ENCODE peak calls at places on chromosomes 6 and 20, in seven cellular contexts. One of them, this sample, is unnamed.

GRCh38 chr6:78561015-78561414 is 306.3 kb upstream of the IRAK1BP1 start:
- DNase-seq in heart right ventricle: no peak
- DNase-seq in epithelial cell of esophagus: peak
- DNase-seq in iris pigment epithelial cell: peak
- DNase-seq in ELR: peak
- DNase-seq in effector memory CD4-positive, alpha-beta T cell: no peak
- DNase-seq in head of caudate nucleus: no peak
- DNase-seq in this sample: no peak

GRCh38 chr6:155690820-155691219 is 235.2 kb upstream of the NOX3 start:
- DNase-seq in effector memory CD4-positive, alpha-beta T cell: no peak
- DNase-seq in ELR: no peak
- DNase-seq in epithelial cell of esophagus: no peak
- DNase-seq in heart right ventricle: no peak
- DNase-seq in iris pigment epithelial cell: no peak
- DNase-seq in head of caudate nucleus: no peak
- DNase-seq in this sample: no peak

GRCh38 chr6:53432318-53433161 is 83.8 kb upstream of the ELOVL5 start:
- DNase-seq in iris pigment epithelial cell: peak
- DNase-seq in ELR: peak
- DNase-seq in head of caudate nucleus: no peak
- DNase-seq in heart right ventricle: no peak
- DNase-seq in epithelial cell of esophagus: peak
- DNase-seq in effector memory CD4-positive, alpha-beta T cell: no peak
- DNase-seq in this sample: no peak

GRCh38 chr6:111631930-111632460 is 26.3 kb upstream of the TRAF3IP2 start:
- DNase-seq in effector memory CD4-positive, alpha-beta T cell: no peak
- DNase-seq in head of caudate nucleus: no peak
- DNase-seq in heart right ventricle: no peak
- DNase-seq in epithelial cell of esophagus: no peak
- DNase-seq in ELR: no peak
- DNase-seq in iris pigment epithelial cell: no peak
- DNase-seq in this sample: no peak

GRCh38 chr6:1028744-1029143 is 283.2 kb upstream of the FOXQ1 start:
- DNase-seq in heart right ventricle: no peak
- DNase-seq in epithelial cell of esophagus: no peak
- DNase-seq in head of caudate nucleus: no peak
- DNase-seq in effector memory CD4-positive, alpha-beta T cell: no peak
- DNase-seq in ELR: no peak
- DNase-seq in iris pigment epithelial cell: no peak
- DNase-seq in this sample: no peak

GRCh38 chr6:42428326-42429041 is 23.2 kb downstream of the TRERF1 start:
- DNase-seq in heart right ventricle: peak
- DNase-seq in effector memory CD4-positive, alpha-beta T cell: no peak
- DNase-seq in head of caudate nucleus: no peak
- DNase-seq in ELR: no peak
- DNase-seq in iris pigment epithelial cell: no peak
- DNase-seq in epithelial cell of esophagus: no peak
- DNase-seq in this sample: no peak

GRCh38 chr6:112468359-112468758 is 121.2 kb downstream of the RFPL4B start:
- DNase-seq in iris pigment epithelial cell: peak
- DNase-seq in head of caudate nucleus: no peak
- DNase-seq in effector memory CD4-positive, alpha-beta T cell: no peak
- DNase-seq in epithelial cell of esophagus: peak
- DNase-seq in heart right ventricle: no peak
- DNase-seq in ELR: peak
- DNase-seq in this sample: no peak

GRCh38 chr20:56630506-56631317 is 1.6 kb downstream of the TFAP2C start:
- DNase-seq in head of caudate nucleus: no peak
- DNase-seq in ELR: peak
- DNase-seq in effector memory CD4-positive, alpha-beta T cell: no peak
- DNase-seq in heart right ventricle: peak
- DNase-seq in iris pigment epithelial cell: no peak
- DNase-seq in epithelial cell of esophagus: peak
- DNase-seq in this sample: no peak

GRCh38 chr6:115137910-115138309 is 795.1 kb upstream of the HS3ST5 start:
- DNase-seq in effector memory CD4-positive, alpha-beta T cell: no peak
- DNase-seq in iris pigment epithelial cell: no peak
- DNase-seq in head of caudate nucleus: no peak
- DNase-seq in epithelial cell of esophagus: no peak
- DNase-seq in ELR: no peak
- DNase-seq in heart right ventricle: no peak
- DNase-seq in this sample: no peak

GRCh38 chr6:43436577-43437282 is 9.4 kb downstream of the ABCC10 start:
- DNase-seq in ELR: peak
- DNase-seq in effector memory CD4-positive, alpha-beta T cell: no peak
- DNase-seq in epithelial cell of esophagus: peak
- DNase-seq in heart right ventricle: no peak
- DNase-seq in iris pigment epithelial cell: peak
- DNase-seq in head of caudate nucleus: no peak
- DNase-seq in this sample: no peak

GRCh38 chr6:44046516-44047178 is 80.6 kb downstream of the MRPL14 start:
- DNase-seq in effector memory CD4-positive, alpha-beta T cell: no peak
- DNase-seq in head of caudate nucleus: no peak
- DNase-seq in epithelial cell of esophagus: no peak
- DNase-seq in ELR: no peak
- DNase-seq in heart right ventricle: no peak
- DNase-seq in iris pigment epithelial cell: no peak
- DNase-seq in this sample: peak

GRCh38 chr6:34189806-34190503 is 44.1 kb upstream of the GRM4 start:
- DNase-seq in epithelial cell of esophagus: no peak
- DNase-seq in effector memory CD4-positive, alpha-beta T cell: no peak
- DNase-seq in ELR: no peak
- DNase-seq in iris pigment epithelial cell: no peak
- DNase-seq in heart right ventricle: no peak
- DNase-seq in head of caudate nucleus: peak
- DNase-seq in this sample: peak

GRCh38 chr20:32970115-32970972 is 33.9 kb downstream of the SUN5 start:
- DNase-seq in epithelial cell of esophagus: no peak
- DNase-seq in ELR: no peak
- DNase-seq in head of caudate nucleus: peak
- DNase-seq in effector memory CD4-positive, alpha-beta T cell: no peak
- DNase-seq in iris pigment epithelial cell: no peak
- DNase-seq in heart right ventricle: no peak
- DNase-seq in this sample: no peak

GRCh38 chr20:37389844-37390275 is 43.9 kb downstream of the SRC start:
- DNase-seq in head of caudate nucleus: no peak
- DNase-seq in epithelial cell of esophagus: no peak
- DNase-seq in heart right ventricle: no peak
- DNase-seq in ELR: no peak
- DNase-seq in effector memory CD4-positive, alpha-beta T cell: no peak
- DNase-seq in iris pigment epithelial cell: no peak
- DNase-seq in this sample: peak

This sample was measured in aorta.